ENCODE peak calls at places on chromosomes 16 and 17, in eight cellular contexts. S is esophagus muscularis mucosa; B is suprapubic skin; A is CD4-positive, CD25-positive, alpha-beta regulatory T cell; J is IMR-90; F is mesenchymal stem cell; D is HepG2; L is PC-9. V is an unnamed sample.

GRCh38 chr17:80441133-80441578 is 26.2 kb downstream of the ENDOV start:
- DNase-seq in S (no peak), A (peak; percentile 52), L (no peak), J (peak; percentile 36), F (peak; percentile 64), B (no peak), D (peak; percentile 35), V (peak; percentile 50)

GRCh38 chr17:27282054-27282501 is 11.8 kb upstream of the WSB1 start:
- DNase-seq in F (no peak), D (no peak), S (no peak), L (peak; percentile 70), B (no peak), J (peak; percentile 50), A (no peak), V (no peak)

GRCh38 chr16:77059441-77059840 is 131.5 kb upstream of the MON1B start:
- DNase-seq in D (no peak), L (no peak), F (peak; percentile 5), A (no peak), B (no peak), S (no peak), J (no peak), V (no peak)

GRCh38 chr16:56120447-56121155 is 70.7 kb upstream of the GNAO1 start:
- DNase-seq in S (no peak), A (no peak), D (no peak), B (no peak), L (no peak), J (no peak), F (no peak), V (no peak)

GRCh38 chr16:54171855-54172537 is 114.6 kb downstream of the IRX3 start:
- DNase-seq in B (no peak), F (peak; percentile 11), A (no peak), J (peak; percentile 65), S (no peak), D (peak; percentile 46), L (peak; percentile 46), V (no peak)

GRCh38 chr16:24430937-24431760 is 108.2 kb upstream of the RBBP6 start:
- DNase-seq in J (no peak), L (no peak), S (no peak), F (no peak), D (no peak), A (no peak), B (no peak), V (no peak)

GRCh38 chr16:6903671-6904070 is 429.0 kb upstream of the RBFOX1 start:
- DNase-seq in S (no peak), F (no peak), L (no peak), D (no peak), A (no peak), B (no peak), J (no peak), V (no peak)

GRCh38 chr16:75617121-75617520 is 6.0 kb downstream of the ADAT1 start:
- DNase-seq in A (no peak), F (no peak), B (no peak), D (no peak), S (no peak), L (no peak), J (no peak), V (no peak)

GRCh38 chr16:53094013-53094630 is 39.3 kb downstream of the CHD9 start:
- DNase-seq in B (peak; percentile 88), A (no peak), F (no peak), D (no peak), L (peak; percentile 80), S (no peak), J (no peak), V (no peak)

GRCh38 chr16:73152731-73153130 is 104.8 kb upstream of the ZFHX3 start:
- DNase-seq in D (peak; percentile 48), J (no peak), L (no peak), B (no peak), A (no peak), F (no peak), S (no peak), V (no peak)

GRCh38 chr17:57466042-57466471 is 209.7 kb downstream of the MSI2 start:
- DNase-seq in A (no peak), J (no peak), D (no peak), F (no peak), B (no peak), S (no peak), L (no peak), V (no peak)

GRCh38 chr16:24045641-24046040 is 209.9 kb downstream of the PRKCB start:
- DNase-seq in B (no peak), J (no peak), L (no peak), S (no peak), D (no peak), A (no peak), F (no peak), V (peak; percentile 70)

GRCh38 chr16:9092282-9092962 is 978 bp downstream of the HAPSTR1 start:
- DNase-seq in L (no peak), S (no peak), A (peak; percentile 60), B (peak; percentile 77), J (no peak), D (peak; percentile 41), F (peak; percentile 40), V (no peak)

GRCh38 chr16:66750279-66751134 is 902 bp downstream of the DYNC1LI2 start:
- DNase-seq in J (no peak), A (no peak), L (no peak), D (no peak), F (peak; percentile 20), B (no peak), S (no peak), V (no peak)

GRCh38 chr17:72458301-72458700 is 337.5 kb downstream of the SOX9 start:
- DNase-seq in A (no peak), J (no peak), D (no peak), S (no peak), B (no peak), L (no peak), F (no peak), V (no peak)

GRCh38 chr16:58510776-58511628 is 4.3 kb upstream of the SETD6 start:
- DNase-seq in A (no peak), S (no peak), J (no peak), F (no peak), B (peak; percentile 63), L (no peak), D (no peak), V (no peak)

GRCh38 chr17:12348476-12348875 is 317.2 kb upstream of the MYOCD start:
- DNase-seq in J (peak; percentile 35), L (no peak), F (peak; percentile 14), B (no peak), D (no peak), S (no peak), A (no peak), V (no peak)

GRCh38 chr16:17404903-17405691 is 65.7 kb downstream of the XYLT1 start:
- DNase-seq in J (peak; percentile 49), F (no peak), S (peak; percentile 94), L (no peak), D (no peak), B (peak; percentile 91), A (no peak), V (no peak)

GRCh38 chr16:56425439-56425832 is at the start of gene AMFR:
- DNase-seq in J (peak; percentile 80), S (no peak), F (peak; percentile 83), L (peak; percentile 57), B (peak; percentile 76), D (peak; percentile 74), A (peak; percentile 75), V (peak; percentile 29)

DNA sequence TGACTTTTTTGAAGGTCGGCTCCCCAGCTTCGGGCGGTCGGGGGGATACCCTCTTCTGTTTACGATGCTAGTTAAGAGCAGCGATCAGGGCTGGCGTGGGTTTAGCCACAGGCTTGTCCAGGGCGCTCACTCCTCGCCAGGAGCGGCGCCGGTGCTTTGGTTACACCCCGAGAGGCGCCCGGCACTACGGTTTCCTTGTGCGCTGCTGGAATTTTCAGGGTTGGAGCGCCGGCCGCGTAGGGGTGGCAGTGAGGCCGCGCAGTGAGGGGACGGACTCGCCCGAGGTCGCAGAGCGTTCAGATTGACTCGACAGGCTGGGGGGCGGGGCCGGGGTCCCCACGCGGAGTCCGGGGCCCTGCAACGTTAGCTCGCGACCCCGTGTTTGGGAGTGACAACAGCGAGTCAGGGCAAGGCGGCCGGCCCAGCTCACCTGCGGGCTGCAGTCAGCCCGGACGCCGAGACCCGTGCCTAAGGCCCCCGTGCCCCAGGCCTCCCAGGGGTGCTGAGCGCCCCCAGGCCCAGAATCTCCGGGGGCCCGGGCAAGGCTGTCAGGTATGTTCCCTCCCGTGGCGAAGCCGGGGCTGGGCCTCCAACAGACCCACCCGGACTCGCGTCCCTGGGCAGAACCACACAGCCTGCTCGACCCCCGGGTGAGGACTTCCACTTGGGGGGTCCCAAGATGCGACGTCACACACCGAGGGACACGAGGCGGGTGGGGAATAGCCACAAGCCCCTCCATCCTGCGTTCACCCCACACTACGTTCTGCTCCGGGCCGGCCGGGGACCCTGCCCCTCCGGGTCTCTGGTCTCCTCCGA is 1.3 kb upstream of the ACTG1 start:
- DNase-seq in D (peak; percentile 72), J (peak; percentile 68), S (no peak), L (peak; percentile 41), A (peak; percentile 34), B (peak; percentile 86), F (peak; percentile 85), V (no peak)
- H3K4me3 ChIP-seq in D (peak overlapping the region; percentile 75), J (peak overlapping the region; percentile 43), S (peak overlapping the region; percentile 88), L (peak overlapping the region; percentile 76), A (peak overlapping the region; percentile 65), B (peak overlapping the region; percentile 96), F (peak overlapping the region; percentile 82), V (peak overlapping the region; percentile 73)

DNA sequence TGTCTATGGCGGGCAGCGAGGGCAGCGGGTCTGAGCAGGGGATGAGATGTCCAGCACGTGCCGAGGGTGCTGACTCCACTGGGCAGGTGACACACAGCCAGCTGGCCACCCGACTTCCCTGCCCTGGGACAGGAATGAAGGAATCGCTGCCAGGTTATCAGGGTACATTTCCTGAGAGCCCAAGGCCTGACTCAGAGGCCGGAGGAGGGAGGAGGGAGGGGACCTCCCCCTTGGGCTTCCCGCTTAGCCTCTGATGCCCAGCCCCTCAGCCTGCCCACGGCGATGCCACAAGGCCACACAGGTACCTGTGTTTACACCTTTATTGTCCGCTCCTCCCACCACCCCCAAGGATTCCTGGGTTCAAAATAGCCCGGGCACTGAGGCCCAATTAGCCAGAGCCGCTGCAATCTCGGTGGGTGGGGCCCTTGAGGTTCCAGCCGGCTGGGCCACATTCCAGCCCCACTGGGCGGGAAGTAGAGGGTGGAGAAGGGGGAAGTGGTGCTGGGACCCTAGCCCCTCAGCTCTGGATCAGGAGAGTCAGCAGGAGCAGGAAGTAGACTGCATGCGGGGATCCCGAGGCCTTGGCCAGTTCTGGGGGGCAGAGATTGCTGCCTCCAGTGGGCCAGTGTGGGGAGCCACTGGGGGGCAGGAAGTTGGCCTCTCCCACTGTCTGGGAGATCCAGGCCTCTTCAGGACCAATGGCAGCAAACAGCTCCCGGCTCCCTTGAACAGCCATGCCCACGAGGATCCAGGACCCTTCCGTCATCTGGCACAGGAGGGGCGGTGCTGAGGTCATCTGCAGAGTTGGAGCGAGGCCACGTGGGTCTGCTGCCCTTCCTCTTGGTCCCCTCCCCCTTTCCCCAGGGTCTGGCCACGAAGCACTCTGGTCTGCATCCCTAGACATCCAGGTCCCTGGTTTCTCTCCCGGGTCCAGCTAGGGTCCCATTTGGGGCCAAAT is 3.4 kb upstream of the PRSS8 start:
- DNase-seq in A (no peak), B (no peak), L (peak; percentile 99), J (peak; percentile 70), D (peak; percentile 41), F (peak; percentile 18), S (no peak), V (no peak)
- H3K27ac ChIP-seq in A (no peak overlapping the region), B (peak overlapping the region; percentile 61), L (peak overlapping the region; percentile 63), J (no peak overlapping the region), D (peak overlapping the region; percentile 6), F (no peak overlapping the region), S (peak overlapping the region; percentile 42), V (no peak overlapping the region)

GRCh38 chr16:3673201-3673600 is 18.7 kb downstream of the DNASE1 start:
- DNase-seq in S (no peak), D (no peak), L (no peak), B (no peak), A (no peak), J (no peak), F (no peak), V (no peak)
- H3K36me3 ChIP-seq in S (peaks cover 75% of the 10 kb centered on the region), D (peaks cover 84% of the 10 kb centered on the region), L (peaks cover 19% of the 10 kb centered on the region), B (peaks cover 82% of the 10 kb centered on the region), A (peaks cover 25% of the 10 kb centered on the region), J (peaks cover 51% of the 10 kb centered on the region), F (peaks cover 69% of the 10 kb centered on the region), V (peaks cover 47% of the 10 kb centered on the region)

GRCh38 chr16:12800751-12801308 is 2.9 kb downstream of the CPPED1 start:
- DNase-seq in B (no peak), A (no peak), L (no peak), F (no peak), S (no peak), J (no peak), D (no peak), V (no peak)
- H3K4me3 ChIP-seq in B (no peak overlapping the region), A (no peak overlapping the region), L (peak overlapping the region; percentile 97), F (no peak overlapping the region), S (no peak overlapping the region), J (no peak overlapping the region), D (no peak overlapping the region), V (no peak overlapping the region)